ENCODE peak calls at places on chromosomes 16 and 17, in five cellular contexts. R is cardiac fibroblast, D is Caki2, K is hepatocyte, P is HEK293T. O is an unnamed sample.

GRCh38 chr17:78423961-78424747 is 45.7 kb downstream of the PGS1 start:
- DNase-seq in R (no peak), D (no peak), K (no peak), P (no peak), O (no peak)

GRCh38 chr17:30000755-30001257 is 59.4 kb downstream of the EFCAB5 start:
- DNase-seq in R (peak), D (no peak), K (no peak), P (no peak), O (no peak)

GRCh38 chr16:83353241-83353640 is 454.5 kb upstream of the HSBP1 start:
- DNase-seq in R (no peak), D (no peak), K (no peak), P (no peak), O (no peak)

GRCh38 chr17:49280918-49281317 is 50.3 kb upstream of the PHOSPHO1 start:
- DNase-seq in R (no peak), D (no peak), K (no peak), P (no peak), O (no peak)

GRCh38 chr16:57147381-57148191 is 38.3 kb downstream of the PSME3IP1 start:
- DNase-seq in R (peak), D (no peak), K (no peak), P (no peak), O (no peak)

GRCh38 chr16:35795361-35796029 is 2336.1 kb downstream of the TP53TG3F start:
- DNase-seq in R (no peak), D (no peak), K (no peak), P (no peak), O (no peak)

GRCh38 chr16:14564881-14565687 is 65.0 kb downstream of the PARN start:
- DNase-seq in R (peak), D (peak), K (peak), P (no peak), O (peak)

GRCh38 chr16:29992371-29992967 is 2.9 kb downstream of the HIRIP3 start:
- DNase-seq in R (no peak), D (peak), K (no peak), P (no peak), O (peak)

GRCh38 chr16:31430380-31431052 is 2.4 kb upstream of the COX6A2 start:
- DNase-seq in R (no peak), D (no peak), K (no peak), P (no peak), O (no peak)

GRCh38 chr16:55622930-55623561 is 32.7 kb upstream of the SLC6A2 start:
- DNase-seq in R (peak), D (peak), K (peak), P (peak), O (no peak)

GRCh38 chr17:55266051-55266957 is 1.5 kb downstream of the HLF start:
- DNase-seq in R (no peak), D (no peak), K (no peak), P (no peak), O (no peak)

GRCh38 chr16:16960785-16961184 is 510.0 kb downstream of the XYLT1 start:
- DNase-seq in R (no peak), D (no peak), K (no peak), P (no peak), O (no peak)

GRCh38 chr17:37737081-37737480 is 7.8 kb downstream of the HNF1B start:
- DNase-seq in R (peak), D (no peak), K (no peak), P (no peak), O (no peak)

GRCh38 chr17:49631496-49631895 is 46.4 kb downstream of the SPOP start:
- DNase-seq in R (no peak), D (no peak), K (no peak), P (no peak), O (no peak)

GRCh38 chr16:19595043-19595767 is 39.7 kb downstream of the VPS35L start:
- DNase-seq in R (peak), D (peak), K (no peak), P (no peak), O (no peak)

GRCh38 chr17:350706-351435 is 1.7 kb downstream of the RPH3AL start:
- DNase-seq in R (peak), D (peak), K (peak), P (no peak), O (peak)

GRCh38 chr17:16288860-16289571 is 64.3 kb downstream of the CENPV start:
- DNase-seq in R (no peak), D (no peak), K (peak), P (no peak), O (no peak)

GRCh38 chr17:62562656-62563055 is 64.8 kb upstream of the MRC2 start:
- DNase-seq in R (peak), D (peak), K (no peak), P (no peak), O (peak)

GRCh38 chr16:80060470-80060869 is 459.9 kb upstream of the MAF start:
- DNase-seq in R (no peak), D (no peak), K (no peak), P (no peak), O (no peak)

GRCh38 chr17:61324540-61324868 is 75.1 kb upstream of the TBX2 start:
- DNase-seq in R (peak), D (no peak), K (no peak), P (no peak), O (no peak)

GRCh38 chr16:7227193-7227825 is 105.3 kb upstream of the RBFOX1 start:
- DNase-seq in R (no peak), D (no peak), K (peak), P (no peak), O (no peak)

GRCh38 chr17:5587431-5588032 is 3.2 kb upstream of the NLRP1 start:
- DNase-seq in R (peak), D (peak), K (peak), P (peak), O (peak)

GRCh38 chr17:75937652-75938051 is 3.2 kb downstream of the FBF1 start:
- DNase-seq in R (no peak), D (no peak), K (no peak), P (no peak), O (no peak)

GRCh38 chr17:75896360-75897075 is at the start of gene TRIM65:
- DNase-seq in R (peak), D (peak), K (peak), P (peak), O (no peak)

GRCh38 chr17:42287305-42288077 is 807 bp upstream of the STAT5A start:
- DNase-seq in R (no peak), D (no peak), K (no peak), P (no peak), O (no peak)

GRCh38 chr16:84096447-84097005 is 20.2 kb downstream of the MBTPS1 start:
- DNase-seq in R (no peak), D (peak), K (peak), P (no peak), O (no peak)

GRCh38 chr17:21823130-21823529 is 130.8 kb downstream of the KCNJ18 start:
- DNase-seq in R (no peak), D (no peak), K (no peak), P (no peak), O (no peak)

GRCh38 chr16:49513040-49513439 is 139.4 kb downstream of the C16orf78 start:
- DNase-seq in R (peak), D (no peak), K (peak), P (peak), O (no peak)

GRCh38 chr17:50953831-50954601 is 87.9 kb upstream of the TOB1 start:
- DNase-seq in R (peak), D (peak), K (peak), P (peak), O (no peak)

GRCh38 chr17:17905036-17905320 is 67.2 kb downstream of the TOM1L2 start:
- DNase-seq in R (no peak), D (no peak), K (no peak), P (no peak), O (no peak)

GRCh38 chr17:82236142-82236971 is 7.5 kb downstream of the SLC16A3 start:
- DNase-seq in R (peak), D (no peak), K (peak), P (peak), O (no peak)

GRCh38 chr17:34452769-34453168 is 89.7 kb upstream of the CCL1 start:
- DNase-seq in R (no peak), D (no peak), K (no peak), P (no peak), O (no peak)

GRCh38 chr16:12763517-12763916 is 40.2 kb downstream of the CPPED1 start:
- DNase-seq in R (no peak), D (no peak), K (no peak), P (no peak), O (no peak)